ENCODE peak calls at places on chromosomes 4 and X, in four cellular contexts. W is CD8-positive, alpha-beta T cell; C is astrocyte of the spinal cord; K is foreskin fibroblast. X is an unnamed sample.

GRCh38 chr4:127849505-127850234 is 31.0 kb upstream of the PLK4 start:
- DNase-seq in W (no peak), C (peak), K (no peak), X (no peak)

GRCh38 chr4:163474027-163474426 is 473 bp upstream of the TKTL2 start:
- DNase-seq in W (no peak), C (no peak), K (no peak), X (no peak)

GRCh38 chr4:3485011-3485881 is 22.1 kb downstream of the DOK7 start:
- DNase-seq in W (no peak), C (no peak), K (no peak), X (no peak)

GRCh38 chr4:58247792-58248191 is 1137.6 kb upstream of the IGFBP7 start:
- DNase-seq in W (no peak), C (no peak), K (no peak), X (no peak)

GRCh38 chr4:77473509-77473908 is 132.1 kb upstream of the CXCL13 start:
- DNase-seq in W (no peak), C (no peak), K (no peak), X (no peak)

GRCh38 chr4:52251864-52252263 is 200.8 kb downstream of the SPATA18 start:
- DNase-seq in W (no peak), C (no peak), K (no peak), X (no peak)

GRCh38 chr4:60724623-60725022 is 475.5 kb upstream of the ADGRL3 start:
- DNase-seq in W (no peak), C (peak), K (peak), X (no peak)

GRCh38 chr4:158667651-158668198 is 4.0 kb downstream of the C4orf46 start:
- DNase-seq in W (no peak), C (no peak), K (peak), X (no peak)

GRCh38 chrX:39953027-39953426 is 144.7 kb downstream of the BCOR start:
- DNase-seq in W (no peak), C (no peak), K (no peak), X (no peak)

GRCh38 chr4:152352215-152352614 is 183.7 kb downstream of the FBXW7 start:
- DNase-seq in W (no peak), C (no peak), K (no peak), X (no peak)

GRCh38 chrX:72299891-72300630 is 5.7 kb downstream of the CITED1 start:
- DNase-seq in W (no peak), C (no peak), K (no peak), X (no peak)

GRCh38 chrX:3609800-3610199 is 103.6 kb downstream of the PRKX start:
- DNase-seq in W (no peak), C (peak), K (peak), X (no peak)

GRCh38 chrX:6498324-6498723 is 36.6 kb downstream of the VCX3A start:
- DNase-seq in W (no peak), C (no peak), K (no peak), X (no peak)

GRCh38 chr4:140875751-140876389 is 119.7 kb upstream of the TBC1D9 start:
- DNase-seq in W (no peak), C (no peak), K (no peak), X (no peak)

GRCh38 chr4:181566490-181566889 is 676.7 kb upstream of the TENM3 start:
- DNase-seq in W (no peak), C (peak), K (no peak), X (peak)

GRCh38 chrX:21153503-21153902 is 220.7 kb upstream of the CNKSR2 start:
- DNase-seq in W (no peak), C (no peak), K (no peak), X (peak)

GRCh38 chrX:150575415-150575814 is 7.0 kb downstream of the MTM1 start:
- DNase-seq in W (peak), C (no peak), K (peak), X (no peak)

GRCh38 chrX:80266979-80267378 is 153.3 kb upstream of the TENT5D start:
- DNase-seq in W (no peak), C (no peak), K (no peak), X (no peak)

GRCh38 chr4:124862261-124862660 is 149.7 kb upstream of the ANKRD50 start:
- DNase-seq in W (no peak), C (no peak), K (peak), X (no peak)

GRCh38 chr4:680931-681645 is 6.7 kb downstream of the MYL5 start:
- DNase-seq in W (peak), C (no peak), K (no peak), X (peak)

GRCh38 chrX:148337873-148338272 is 162.5 kb upstream of the AFF2 start:
- DNase-seq in W (no peak), C (no peak), K (no peak), X (no peak)

GRCh38 chrX:97238632-97239031 is 354.9 kb downstream of the RPA4 start:
- DNase-seq in W (no peak), C (peak), K (peak), X (no peak)

GRCh38 chr4:22237846-22238513 is 277.9 kb downstream of the ADGRA3 start:
- DNase-seq in W (no peak), C (no peak), K (no peak), X (no peak)

GRCh38 chr4:22235798-22236197 is 280.1 kb downstream of the ADGRA3 start:
- DNase-seq in W (no peak), C (no peak), K (no peak), X (peak)

GRCh38 chr4:22238742-22239141 is 277.1 kb downstream of the ADGRA3 start:
- DNase-seq in W (no peak), C (no peak), K (no peak), X (no peak)

GRCh38 chr4:22240814-22241213 is 275.1 kb downstream of the ADGRA3 start:
- DNase-seq in W (no peak), C (no peak), K (no peak), X (no peak)

DNA sequence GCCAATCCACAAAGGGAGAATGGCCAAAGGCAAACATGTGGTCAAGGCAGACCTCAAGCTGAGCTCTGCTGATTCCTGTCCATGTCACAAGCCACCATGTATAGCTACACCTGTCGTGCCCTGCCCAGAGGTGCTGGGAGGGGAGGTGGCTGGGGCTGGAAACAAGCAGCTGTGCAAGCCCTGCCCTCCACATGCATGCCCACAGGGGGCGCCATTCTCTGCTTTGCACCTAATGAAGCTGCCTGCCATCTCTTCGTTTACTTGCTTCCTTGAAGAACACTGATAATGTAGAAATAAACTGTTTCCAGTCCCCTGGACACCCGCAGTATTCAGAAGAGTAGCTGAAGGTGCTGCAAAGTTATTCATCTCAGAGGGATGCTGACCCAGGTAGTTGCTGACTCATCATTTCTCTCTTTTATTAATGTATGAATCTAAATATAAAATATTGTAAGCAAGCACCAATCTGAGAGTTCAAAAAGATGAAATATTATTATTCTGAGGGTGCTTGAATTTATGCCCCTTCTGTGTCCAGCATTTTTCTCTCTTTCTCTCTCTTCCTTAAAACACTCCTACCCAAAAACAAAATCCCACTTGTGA is 278.6 kb downstream of the ADGRA3 start:
- DNase-seq in W (peak), C (no peak), K (no peak), X (no peak)
- TF ChIP-seq CTCF in W (no peak), C (peak), K (peak), X (peak)

DNA sequence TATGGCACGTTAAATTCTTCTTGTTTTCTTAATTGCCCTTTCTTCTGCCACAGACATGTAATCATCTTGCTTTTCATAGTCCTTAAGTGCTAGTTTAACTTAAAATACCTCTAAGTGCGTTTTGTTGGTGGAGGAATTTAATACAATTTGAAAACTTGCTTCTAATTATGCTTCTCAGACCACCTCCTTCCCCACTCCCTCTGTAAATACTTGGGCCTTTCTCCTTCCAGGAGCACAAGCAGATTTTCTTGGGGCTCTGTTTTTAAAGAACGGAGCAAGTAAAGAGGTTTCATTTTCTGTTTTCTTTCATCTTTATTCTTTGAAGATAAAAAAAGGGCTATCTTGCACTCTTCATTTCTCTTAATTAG is 559 bp upstream of the PCDH18 start:
- DNase-seq in W (no peak), C (peak), K (no peak), X (no peak)
- H3K4me3 ChIP-seq in W (peak), C (peak), K (peak), X (peak)

GRCh38 chr4:71113294-71113693 is 119.8 kb downstream of the DCK start:
- DNase-seq in W (no peak), C (no peak), K (no peak), X (no peak)

GRCh38 chr4:71110499-71110898 is 117.0 kb downstream of the DCK start:
- DNase-seq in W (no peak), C (no peak), K (no peak), X (no peak)

GRCh38 chr4:71107732-71108131 is 114.3 kb downstream of the DCK start:
- DNase-seq in W (no peak), C (no peak), K (no peak), X (no peak)
- TF ChIP-seq CTCF in W (no peak), C (no peak), K (no peak), X (no peak)

GRCh38 chrX:46573896-46574336 is 351 bp downstream of the CHST7 start:
- DNase-seq in W (peak), C (peak), K (peak), X (peak)

GRCh38 chrX:46575586-46575985 is 2.0 kb downstream of the CHST7 start:
- DNase-seq in W (no peak), C (no peak), K (no peak), X (no peak)

GRCh38 chrX:46574337-46574940 is 874 bp downstream of the CHST7 start:
- DNase-seq in W (peak), C (no peak), K (no peak), X (no peak)

GRCh38 chrX:46575991-46576392 is 2.4 kb downstream of the CHST7 start:
- DNase-seq in W (no peak), C (no peak), K (peak), X (peak)

DNA sequence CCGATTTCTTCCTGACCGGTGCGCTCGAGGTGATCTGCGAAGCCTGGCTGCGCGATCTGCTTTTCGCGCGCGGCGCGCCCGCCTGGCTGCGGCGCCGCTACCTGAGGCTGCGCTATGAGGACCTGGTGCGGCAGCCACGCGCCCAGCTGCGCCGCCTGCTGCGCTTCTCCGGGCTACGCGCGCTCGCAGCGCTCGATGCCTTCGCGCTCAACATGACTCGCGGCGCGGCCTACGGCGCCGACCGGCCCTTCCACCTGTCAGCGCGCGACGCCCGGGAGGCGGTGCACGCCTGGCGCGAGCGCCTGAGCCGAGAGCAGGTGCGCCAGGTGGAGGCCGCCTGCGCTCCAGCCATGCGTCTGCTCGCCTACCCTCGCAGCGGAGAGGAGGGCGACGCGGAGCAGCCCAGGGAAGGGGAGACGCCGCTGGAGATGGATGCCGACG is 1.4 kb downstream of the CHST7 start:
- DNase-seq in W (peak), C (no peak), K (peak), X (peak)
- H3K4me3 ChIP-seq in W (peak), C (peak), K (peak), X (peak)